ENCODE peak calls at places on chromosomes 12 and 14, in nine cellular contexts. R is upper lobe of right lung; J is brain microvascular endothelial cell; I is CD8-positive, alpha-beta T cell; Z is astrocyte of the spinal cord; W is heart right ventricle; S is ovary; E is transverse colon; F is breast epithelium. Q is an unnamed sample.
A peak's percentile ranks its signal among the peaks of the same experiment; 100 is the strongest.

GRCh38 chr12:57772429-57773322 is at the start of gene EEF1AKMT3:
- DNase-seq in R (peak; percentile 85), J (peak; percentile 33), I (no peak), Z (no peak), W (peak; percentile 73), S (peak; percentile 77), E (peak; percentile 75), F (peak; percentile 71), Q (peak; percentile 51)

GRCh38 chr14:26276757-26277156 is 321.1 kb downstream of the NOVA1 start:
- DNase-seq in R (no peak), J (no peak), I (no peak), Z (no peak), W (no peak), S (no peak), E (no peak), F (no peak), Q (no peak)

GRCh38 chr12:9730011-9730410 is 2.9 kb downstream of the CLECL1 start:
- DNase-seq in R (no peak), J (no peak), I (no peak), Z (no peak), W (no peak), S (no peak), E (no peak), F (no peak), Q (no peak)

GRCh38 chr14:60061371-60061770 is 30.4 kb upstream of the PCNX4 start:
- DNase-seq in R (no peak), J (no peak), I (no peak), Z (no peak), W (no peak), S (no peak), E (no peak), F (no peak), Q (no peak)

GRCh38 chr12:100443434-100443833 is 30.2 kb upstream of the NR1H4 start:
- DNase-seq in R (no peak), J (no peak), I (no peak), Z (no peak), W (no peak), S (no peak), E (no peak), F (no peak), Q (no peak)

GRCh38 chr14:64119535-64119934 is 174.6 kb downstream of the ESR2 start:
- DNase-seq in R (no peak), J (peak; percentile 6), I (no peak), Z (no peak), W (no peak), S (no peak), E (no peak), F (no peak), Q (no peak)

GRCh38 chr14:84482256-84483071 is 1047.5 kb upstream of the FLRT2 start:
- DNase-seq in R (no peak), J (peak; percentile 23), I (no peak), Z (peak; percentile 76), W (no peak), S (no peak), E (no peak), F (no peak), Q (peak; percentile 34)

GRCh38 chr14:34457186-34457585 is 4.9 kb downstream of the SPTSSA start:
- DNase-seq in R (no peak), J (no peak), I (no peak), Z (no peak), W (no peak), S (no peak), E (no peak), F (no peak), Q (no peak)

GRCh38 chr12:15688202-15688736 is 100.9 kb downstream of the EPS8 start:
- DNase-seq in R (peak; percentile 77), J (peak; percentile 68), I (no peak), Z (peak; percentile 42), W (peak; percentile 67), S (peak; percentile 82), E (peak; percentile 61), F (no peak), Q (no peak)

GRCh38 chr12:56377989-56378316 is 15.3 kb upstream of the APOF start:
- DNase-seq in R (no peak), J (no peak), I (no peak), Z (no peak), W (no peak), S (no peak), E (no peak), F (no peak), Q (no peak)

GRCh38 chr14:90574640-90575131 is 177.9 kb downstream of the CALM1 start:
- DNase-seq in R (peak; percentile 42), J (no peak), I (no peak), Z (no peak), W (peak; percentile 45), S (peak; percentile 67), E (no peak), F (no peak), Q (no peak)

DNA sequence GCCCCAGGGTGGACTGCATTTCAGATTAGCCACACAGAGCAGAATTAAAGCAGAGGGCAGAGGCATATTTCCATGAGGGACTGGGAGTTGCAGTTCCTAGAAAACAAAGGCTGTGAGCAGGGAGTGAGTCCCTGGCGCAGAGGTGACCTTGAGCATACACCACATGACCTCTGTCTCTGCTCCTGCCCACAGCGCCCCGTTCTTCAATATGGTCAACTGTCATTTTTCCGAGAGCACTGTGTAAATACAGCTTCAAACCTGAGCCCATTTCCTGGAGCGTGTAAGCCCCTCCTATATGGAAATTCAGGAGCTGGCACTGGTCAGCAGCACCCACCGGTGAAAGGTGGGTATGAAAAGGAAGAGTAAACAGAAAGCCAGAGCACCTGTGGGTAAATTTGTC is 192.2 kb upstream of the PELI2 start:
- DNase-seq in R (no peak), J (no peak), I (no peak), Z (no peak), W (no peak), S (no peak), E (no peak), F (no peak), Q (no peak)
- TF ChIP-seq CTCF in R (no peak), J (no peak), I (no peak), Z (no peak), W (no peak), S (no peak), E (no peak), F (no peak), Q (no peak)

DNA sequence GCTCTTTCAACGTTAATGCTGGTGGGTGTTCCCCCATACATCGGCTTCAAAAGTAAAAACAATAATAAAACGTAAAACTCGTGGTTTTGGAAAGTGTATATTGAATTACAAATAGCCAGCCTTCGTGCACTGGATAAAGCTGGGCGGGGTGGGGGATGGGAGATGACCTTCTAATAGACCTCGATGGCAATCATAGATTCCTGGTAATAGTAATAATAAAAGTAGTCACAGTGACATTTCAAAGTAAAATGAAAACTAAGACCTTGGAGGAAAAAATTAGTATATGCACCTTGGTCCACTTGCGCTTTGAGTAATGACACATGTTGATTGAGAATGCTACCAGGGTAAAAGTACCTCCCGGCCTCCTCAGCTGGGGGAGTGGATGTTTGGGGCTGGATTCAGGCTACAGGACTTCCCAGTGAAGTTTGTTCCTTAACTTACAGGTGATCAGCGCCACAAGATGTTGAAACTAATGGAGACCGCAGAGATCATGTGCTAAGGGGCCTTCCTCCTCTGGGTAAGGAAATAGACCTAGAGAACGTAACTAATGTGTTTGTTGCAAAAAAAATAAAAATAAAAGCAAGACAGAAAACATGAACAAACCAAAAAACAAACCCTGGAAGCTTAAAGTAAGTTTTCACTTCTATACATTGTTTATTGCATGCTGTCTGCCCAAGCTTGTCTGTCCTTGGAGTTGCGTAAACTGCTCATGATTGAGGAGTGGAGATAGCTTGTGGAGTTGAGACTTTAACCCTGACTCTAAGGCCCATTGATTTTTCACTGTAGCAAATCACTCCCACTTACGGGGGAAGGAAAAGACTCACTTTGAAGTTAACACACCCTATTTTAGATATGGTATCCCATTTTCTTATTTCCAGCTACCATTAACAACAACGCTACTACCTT is 905 bp upstream of the LRIG3 start:
- DNase-seq in R (no peak), J (no peak), I (no peak), Z (no peak), W (no peak), S (peak; percentile 42), E (peak; percentile 24), F (no peak), Q (no peak)
- H3K4me3 ChIP-seq in R (peak overlapping the region; percentile 63), J (peak overlapping the region; percentile 91), I (no peak overlapping the region), Z (peak overlapping the region; percentile 77), W (peak overlapping the region; percentile 87), S (peak overlapping the region; percentile 85), E (peak overlapping the region; percentile 86), F (peak overlapping the region; percentile 88), Q (peak overlapping the region; percentile 94)

GRCh38 chr14:72416081-72416849 is 477.6 kb downstream of the DPF3 start:
- DNase-seq in R (no peak), J (no peak), I (no peak), Z (no peak), W (no peak), S (no peak), E (no peak), F (no peak), Q (no peak)

GRCh38 chr14:72420749-72421452 is 473.0 kb downstream of the DPF3 start:
- DNase-seq in R (peak; percentile 81), J (peak; percentile 81), I (peak; percentile 34), Z (peak; percentile 66), W (peak; percentile 67), S (peak; percentile 92), E (peak; percentile 74), F (peak; percentile 91), Q (peak; percentile 16)

GRCh38 chr14:72419226-72419625 is 474.7 kb downstream of the DPF3 start:
- DNase-seq in R (no peak), J (no peak), I (no peak), Z (no peak), W (no peak), S (no peak), E (no peak), F (no peak), Q (no peak)

DNA sequence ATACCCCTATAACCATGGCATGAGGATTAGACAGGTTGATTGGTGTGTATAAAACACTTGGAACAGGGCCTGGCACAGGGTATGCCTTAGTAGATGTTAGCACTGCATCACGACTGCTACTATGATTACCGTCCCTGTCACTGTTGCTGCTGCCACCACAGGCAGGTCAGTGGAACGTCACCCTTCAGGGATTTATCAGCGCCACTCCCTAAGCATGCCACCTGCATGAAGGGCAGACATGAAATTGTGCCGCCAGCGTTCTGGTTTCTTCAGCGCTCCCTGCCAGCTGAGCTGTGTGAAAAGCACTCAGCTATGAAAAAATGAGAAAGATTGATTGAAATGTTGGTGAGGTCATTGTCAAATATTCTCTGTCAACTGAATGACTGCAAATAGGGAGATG is 477.0 kb downstream of the DPF3 start:
- DNase-seq in R (no peak), J (no peak), I (no peak), Z (no peak), W (no peak), S (no peak), E (peak; percentile 9), F (no peak), Q (no peak)
- TF ChIP-seq CTCF in R (no peak), J (no peak), I (no peak), Z (no peak), W (no peak), S (no peak), E (no peak), F (peak; percentile 21), Q (no peak)

DNA sequence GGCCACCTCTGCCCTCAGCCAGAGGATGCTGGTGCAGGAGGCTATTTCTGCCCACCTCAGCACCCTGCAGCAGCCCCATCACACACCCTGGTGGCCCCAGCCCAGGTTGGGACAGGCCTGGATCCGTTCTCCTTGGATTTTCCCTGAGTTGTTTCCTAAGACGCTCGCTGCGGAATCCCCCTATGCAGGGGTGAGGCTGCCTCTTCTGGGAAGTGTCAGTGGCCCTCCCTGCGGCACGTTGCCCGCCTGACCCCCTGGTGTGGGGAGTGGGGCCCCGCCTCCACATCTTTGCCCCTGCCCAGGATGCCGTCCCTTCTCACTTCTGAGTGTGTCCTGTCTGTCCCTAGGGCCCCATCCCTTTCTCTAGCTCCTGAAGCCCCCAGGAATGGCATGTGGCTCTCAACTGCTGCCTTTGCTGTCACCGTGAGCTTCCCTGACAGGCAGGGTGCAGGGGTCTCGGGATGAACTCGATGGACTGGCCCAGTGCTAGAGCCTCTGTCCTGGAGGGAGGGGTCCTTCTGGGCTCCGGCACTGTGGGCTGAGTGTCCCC is 594 bp upstream of the EXOC3L4 start:
- DNase-seq in R (no peak), J (no peak), I (no peak), Z (no peak), W (no peak), S (no peak), E (no peak), F (no peak), Q (no peak)
- H3K4me3 ChIP-seq in R (peak overlapping the region; percentile 37), J (no peak overlapping the region), I (no peak overlapping the region), Z (no peak overlapping the region), W (peak overlapping the region; percentile 20), S (no peak overlapping the region), E (no peak overlapping the region), F (no peak overlapping the region), Q (no peak overlapping the region)

Q was measured in foreskin fibroblast.